ENCODE peak calls at places on chromosome 17, in eight cellular contexts. L is foreskin keratinocyte, J is activated B cell treated with CpG ODN at 0.5 μM for 24 hours, C is Panc1, A is stomach, N is BE2C, B is choroid plexus epithelial cell, V is bronchial epithelial cell. F is an unnamed sample.

GRCh38 chr17:44065668-44066203 is 735 bp downstream of the LSM12 start:
- DNase-seq in J (no peak), L (no peak), C (no peak), A (no peak), N (no peak), B (peak; percentile 24), V (no peak), F (no peak)

GRCh38 chr17:22599322-22599721 is 907.0 kb downstream of the KCNJ18 start:
- DNase-seq in L (no peak), C (no peak), V (no peak), J (no peak), A (no peak), B (no peak), N (no peak), F (no peak)

GRCh38 chr17:45997166-45997565 is 1.9 kb upstream of the STH start:
- DNase-seq in L (no peak), A (no peak), V (no peak), J (no peak), B (no peak), C (no peak), N (no peak), F (no peak)

GRCh38 chr17:37701424-37702020 is 43.3 kb downstream of the HNF1B start:
- DNase-seq in B (peak; percentile 26), V (peak; percentile 23), L (no peak), A (peak; percentile 63), J (peak; percentile 44), C (no peak), N (peak; percentile 16), F (no peak)

GRCh38 chr17:42337442-42337841 is 49.1 kb downstream of the STAT5A start:
- DNase-seq in B (peak; percentile 54), A (no peak), C (no peak), J (no peak), N (no peak), V (no peak), L (no peak), F (no peak)

GRCh38 chr17:36527851-36528250 is 6.8 kb downstream of the MYO19 start:
- DNase-seq in B (no peak), J (no peak), N (no peak), C (no peak), A (no peak), V (no peak), L (no peak), F (no peak)

GRCh38 chr17:34647511-34647910 is 68.1 kb downstream of the TMEM132E start:
- DNase-seq in J (no peak), A (no peak), B (no peak), V (no peak), C (no peak), L (no peak), N (peak; percentile 83), F (no peak)

GRCh38 chr17:48640858-48641180 is 14.7 kb upstream of the HOXB9 start:
- DNase-seq in C (no peak), A (no peak), B (no peak), L (no peak), J (no peak), V (no peak), N (no peak), F (no peak)

GRCh38 chr17:73589096-73589980 is 54.9 kb downstream of the SDK2 start:
- DNase-seq in L (no peak), V (peak; percentile 10), N (no peak), B (no peak), A (no peak), C (no peak), J (no peak), F (no peak)

GRCh38 chr17:75755205-75755901 is 9.6 kb downstream of the GALK1 start:
- DNase-seq in V (no peak), C (no peak), L (no peak), N (peak; percentile 75), J (no peak), A (no peak), B (no peak), F (peak; percentile 59)

GRCh38 chr17:62626719-62627218 is 701 bp upstream of the MRC2 start:
- DNase-seq in N (peak; percentile 63), B (peak; percentile 91), L (peak; percentile 15), J (no peak), A (no peak), C (no peak), V (peak; percentile 55), F (peak; percentile 60)

GRCh38 chr17:80360396-80360795 is 54.6 kb upstream of the ENDOV start:
- DNase-seq in J (no peak), V (no peak), A (no peak), L (no peak), B (no peak), N (no peak), C (no peak), F (no peak)

GRCh38 chr17:59037960-59038359 is 68.7 kb downstream of the TRIM37 start:
- DNase-seq in J (no peak), A (no peak), V (no peak), C (no peak), B (no peak), N (no peak), L (no peak), F (no peak)

GRCh38 chr17:67800495-67800928 is 24.8 kb upstream of the BPTF start:
- DNase-seq in C (peak; percentile 48), A (peak; percentile 82), J (peak; percentile 68), B (peak; percentile 91), N (peak; percentile 82), V (peak; percentile 55), L (no peak), F (peak; percentile 82)

GRCh38 chr17:67801626-67802175 is 23.6 kb upstream of the BPTF start:
- DNase-seq in N (no peak), V (peak; percentile 23), B (no peak), C (no peak), L (no peak), J (no peak), A (no peak), F (no peak)
- TF ChIP-seq CTCF in N (no peak), V (no peak), B (peak; percentile 8), C (no peak), L (peak; percentile 36), J (no peak), A (no peak), F (no peak)

GRCh38 chr17:29749045-29749825 is 126.5 kb upstream of the CORO6 start:
- DNase-seq in N (no peak), C (no peak), L (no peak), V (peak; percentile 62), B (no peak), J (no peak), A (no peak), F (no peak)

GRCh38 chr17:29747660-29748059 is 124.9 kb upstream of the CORO6 start:
- DNase-seq in A (no peak), C (no peak), L (no peak), B (no peak), N (no peak), J (no peak), V (no peak), F (no peak)

GRCh38 chr17:29748400-29748799 is 125.7 kb upstream of the CORO6 start:
- DNase-seq in B (no peak), J (no peak), A (no peak), C (no peak), V (no peak), N (no peak), L (no peak), F (no peak)

GRCh38 chr17:29744121-29744520 is 121.4 kb upstream of the CORO6 start:
- DNase-seq in V (no peak), L (no peak), C (no peak), B (no peak), A (no peak), N (peak; percentile 30), J (no peak), F (no peak)

GRCh38 chr17:29746669-29747068 is 124.0 kb upstream of the CORO6 start:
- DNase-seq in B (no peak), C (no peak), L (no peak), N (no peak), J (no peak), A (no peak), V (no peak), F (no peak)
- TF ChIP-seq CTCF in B (no peak), C (no peak), L (no peak), N (no peak), J (no peak), A (no peak), V (no peak), F (no peak)

DNA sequence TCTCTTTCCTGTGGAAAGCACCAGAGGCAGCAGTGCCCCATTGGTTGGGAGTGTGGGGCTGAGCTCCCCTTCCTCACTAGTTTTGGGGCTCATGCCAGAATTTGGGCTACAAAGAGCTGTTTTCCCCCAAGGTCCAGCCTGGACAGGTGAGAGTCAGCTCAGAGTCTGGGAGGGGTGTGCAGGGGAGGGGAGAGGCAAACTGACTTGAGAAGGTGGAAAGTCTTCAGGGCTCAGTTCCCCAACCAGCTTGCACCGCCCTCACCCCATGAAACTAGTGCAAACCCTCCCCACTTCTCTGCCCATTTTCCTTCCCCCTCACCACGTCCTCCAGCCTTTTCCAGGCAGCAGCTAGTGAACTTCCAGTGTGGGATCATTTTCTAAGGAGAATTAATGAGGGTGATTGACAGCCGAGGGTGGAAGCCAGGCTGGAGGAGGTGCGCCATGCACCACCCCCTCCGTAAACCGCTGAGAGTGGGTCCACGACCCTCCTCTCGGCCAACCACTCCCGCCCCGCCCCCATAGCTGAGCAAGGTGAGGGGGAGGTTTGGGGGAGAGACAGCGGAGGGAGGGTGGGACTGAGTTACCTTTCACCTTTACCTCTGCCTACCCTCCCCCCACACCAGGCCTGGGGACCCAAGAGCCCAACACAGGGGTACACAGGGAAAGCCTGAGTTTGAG is 6.3 kb upstream of the DLX4 start:
- DNase-seq in C (no peak), B (no peak), N (no peak), V (no peak), J (no peak), A (no peak), L (no peak), F (no peak)
- TF ChIP-seq CTCF in C (no peak), B (no peak), N (no peak), V (no peak), J (no peak), A (no peak), L (no peak), F (no peak)

GRCh38 chr17:50364061-50364458 is 8.9 kb downstream of the MRPL27 start:
- DNase-seq in B (no peak), L (no peak), C (no peak), J (no peak), A (no peak), N (no peak), V (no peak), F (no peak)

GRCh38 chr17:50365165-50365564 is 7.8 kb downstream of the MRPL27 start:
- DNase-seq in J (no peak), A (no peak), V (no peak), L (no peak), C (no peak), N (no peak), B (no peak), F (peak; percentile 56)

GRCh38 chr17:50365649-50366393 is 7.2 kb downstream of the MRPL27 start:
- DNase-seq in J (no peak), N (no peak), B (no peak), C (no peak), A (no peak), L (no peak), V (no peak), F (no peak)

GRCh38 chr17:50363217-50364060 is 9.5 kb downstream of the MRPL27 start:
- DNase-seq in L (no peak), B (peak; percentile 81), J (no peak), N (peak; percentile 81), V (no peak), A (no peak), C (no peak), F (no peak)

GRCh38 chr17:50364715-50365114 is 8.3 kb downstream of the MRPL27 start:
- DNase-seq in A (no peak), N (no peak), C (no peak), V (peak; percentile 59), B (peak; percentile 52), L (no peak), J (no peak), F (no peak)
- TF ChIP-seq CTCF in A (no peak), N (no peak), C (no peak), V (peak; percentile 11), B (peak; percentile 26), L (peak; percentile 51), J (no peak), F (no peak)

GRCh38 chr17:67116045-67116575 is 71.8 kb downstream of the CACNG1 start:
- DNase-seq in V (no peak), J (no peak), L (no peak), B (no peak), A (no peak), C (no peak), N (no peak), F (no peak)
- TF ChIP-seq CTCF in V (no peak), J (no peak), L (peak; percentile 29), B (no peak), A (no peak), C (no peak), N (no peak), F (no peak)

F was measured in glutamatergic neuron.